ENCODE peak calls at places on chromosome 12, in six cellular contexts. X is GM23248; Q is AG04450; V is NCI-H510A; R is activated naive CD8-positive, alpha-beta T cell treated with anti-CD3 and anti-CD28 coated beads, Interleukin-2, amount 50 U/mL, for 24 hours; K is GM12865. D is an unnamed sample.

GRCh38 chr12:51974646-51975045 is 23.1 kb downstream of the ACVR1B start:
- DNase-seq in X (peak), Q (no peak), V (no peak), R (peak), K (no peak), D (no peak)

GRCh38 chr12:126361804-126362203 is 1296.6 kb downstream of the AACS start:
- DNase-seq in X (no peak), Q (no peak), V (no peak), R (no peak), K (no peak), D (no peak)

GRCh38 chr12:113818833-113819232 is 147.3 kb downstream of the RBM19 start:
- DNase-seq in X (peak), Q (no peak), V (no peak), R (no peak), K (no peak), D (no peak)

GRCh38 chr12:75977952-75978671 is 53.5 kb downstream of the PHLDA1 start:
- DNase-seq in X (peak), Q (peak), V (no peak), R (peak), K (peak), D (peak)

GRCh38 chr12:82174936-82175335 is 183.3 kb downstream of the CCDC59 start:
- DNase-seq in X (no peak), Q (no peak), V (peak), R (no peak), K (no peak), D (no peak)

GRCh38 chr12:113766880-113767878 is 198.9 kb downstream of the RBM19 start:
- DNase-seq in X (peak), Q (peak), V (no peak), R (no peak), K (no peak), D (no peak)

GRCh38 chr12:27822076-27822712 is 42.2 kb upstream of the MANSC4 start:
- DNase-seq in X (peak), Q (peak), V (no peak), R (peak), K (peak), D (peak)

GRCh38 chr12:16939871-16940306 is 333.9 kb upstream of the LMO3 start:
- DNase-seq in X (peak), Q (no peak), V (no peak), R (no peak), K (peak), D (peak)

GRCh38 chr12:101356794-101357193 is 50.8 kb downstream of the ARL1 start:
- DNase-seq in X (no peak), Q (no peak), V (no peak), R (no peak), K (no peak), D (no peak)

GRCh38 chr12:62332598-62332997 is 72.4 kb downstream of the USP15 start:
- DNase-seq in X (peak), Q (no peak), V (no peak), R (no peak), K (no peak), D (no peak)

GRCh38 chr12:6236641-6236940 is 36.4 kb downstream of the CD9 start:
- DNase-seq in X (no peak), Q (no peak), V (no peak), R (no peak), K (no peak), D (no peak)

GRCh38 chr12:53758081-53758769 is 6.4 kb upstream of the CISTR start:
- DNase-seq in X (no peak), Q (no peak), V (no peak), R (no peak), K (no peak), D (no peak)

GRCh38 chr12:50401383-50402155 is 884 bp downstream of the LARP4 start:
- DNase-seq in X (peak), Q (no peak), V (no peak), R (no peak), K (peak), D (no peak)

GRCh38 chr12:3717283-3717974 is 35.5 kb downstream of the CRACR2A start:
- DNase-seq in X (no peak), Q (no peak), V (no peak), R (no peak), K (no peak), D (no peak)

GRCh38 chr12:114396869-114397719 is 8.8 kb downstream of the TBX5 start:
- DNase-seq in X (peak), Q (no peak), V (no peak), R (no peak), K (no peak), D (no peak)

GRCh38 chr12:21823581-21823980 is 49.1 kb upstream of the KCNJ8 start:
- DNase-seq in X (peak), Q (no peak), V (no peak), R (no peak), K (no peak), D (no peak)

GRCh38 chr12:58967551-58967950 is 47.2 kb upstream of the LRIG3 start:
- DNase-seq in X (peak), Q (no peak), V (peak), R (no peak), K (no peak), D (no peak)

GRCh38 chr12:48001426-48002178 is 2.7 kb downstream of the COL2A1 start:
- DNase-seq in X (peak), Q (no peak), V (peak), R (no peak), K (no peak), D (no peak)

GRCh38 chr12:69241444-69242092 is 2.2 kb downstream of the CPSF6 start:
- DNase-seq in X (peak), Q (no peak), V (no peak), R (no peak), K (no peak), D (no peak)

GRCh38 chr12:575948-576612 is 87.2 kb downstream of the NINJ2 start:
- DNase-seq in X (peak), Q (no peak), V (peak), R (peak), K (peak), D (peak)

GRCh38 chr12:19970116-19970515 is 398.2 kb upstream of the PDE3A start:
- DNase-seq in X (peak), Q (no peak), V (no peak), R (no peak), K (no peak), D (no peak)

GRCh38 chr12:113684053-113684907 is 212.6 kb upstream of the LHX5 start:
- DNase-seq in X (no peak), Q (no peak), V (peak), R (no peak), K (no peak), D (no peak)

GRCh38 chr12:131914179-131914702 is 14.8 kb upstream of the PUS1 start:
- DNase-seq in X (no peak), Q (no peak), V (no peak), R (no peak), K (no peak), D (no peak)

GRCh38 chr12:78712834-78713455 is 151.6 kb upstream of the SYT1 start:
- DNase-seq in X (no peak), Q (no peak), V (no peak), R (no peak), K (no peak), D (no peak)

GRCh38 chr12:104793280-104793679 is 164.8 kb downstream of the SLC41A2 start:
- DNase-seq in X (peak), Q (no peak), V (no peak), R (no peak), K (no peak), D (no peak)

GRCh38 chr12:93896962-93897361 is 219.8 kb downstream of the CRADD start:
- DNase-seq in X (no peak), Q (no peak), V (no peak), R (no peak), K (no peak), D (no peak)

GRCh38 chr12:128810182-128811127 is 13.3 kb downstream of the SLC15A4 start:
- DNase-seq in X (peak), Q (no peak), V (no peak), R (no peak), K (peak), D (peak)

D was measured in GM10248.